ENCODE peak calls at places on chromosome 3, in six cellular contexts. V is lower lobe of right lung, Y is spleen, P is HFF-Myc, T is body of pancreas, N is tibial artery. E is an unnamed sample.
A peak's percentile ranks its signal among the peaks of the same experiment; 100 is the strongest.

GRCh38 chr3:48960841-48961413 is 29.1 kb upstream of the P4HTM start:
- DNase-seq in V (no peak), P (no peak), T (no peak), N (no peak), Y (no peak), E (no peak)

GRCh38 chr3:117059054-117059989 is 349.7 kb downstream of the TUSC7 start:
- DNase-seq in V (no peak), Y (no peak), T (no peak), P (no peak), N (no peak), E (no peak)

GRCh38 chr3:48142316-48142870 is 45.8 kb downstream of the CDC25A start:
- DNase-seq in V (no peak), T (peak; percentile 57), Y (no peak), P (no peak), N (no peak), E (no peak)

GRCh38 chr3:9932843-9933560 is 632 bp upstream of the CRELD1 start:
- DNase-seq in P (no peak), V (peak; percentile 91), T (peak; percentile 85), Y (peak; percentile 98), N (peak; percentile 81), E (peak; percentile 93)

GRCh38 chr3:149902498-149903139 is 68.1 kb downstream of the PFN2 start:
- DNase-seq in N (no peak), T (no peak), V (no peak), Y (no peak), P (no peak), E (no peak)

GRCh38 chr3:111227216-111227615 is 155.6 kb downstream of the NECTIN3 start:
- DNase-seq in V (no peak), Y (no peak), T (no peak), P (no peak), N (no peak), E (no peak)

GRCh38 chr3:150759947-150760346 is 3.0 kb downstream of the SIAH2 start:
- DNase-seq in Y (no peak), V (no peak), N (no peak), P (no peak), T (no peak), E (no peak)

GRCh38 chr3:55200916-55201315 is 273.1 kb upstream of the LRTM1 start:
- DNase-seq in T (no peak), Y (no peak), P (no peak), N (no peak), V (no peak), E (no peak)

GRCh38 chr3:120350431-120350941 is 1.3 kb upstream of the LRRC58 start:
- DNase-seq in N (peak; percentile 31), Y (peak; percentile 72), P (peak; percentile 35), V (peak; percentile 45), T (peak; percentile 17), E (no peak)

GRCh38 chr3:127747751-127748521 is 74.4 kb downstream of the MGLL start:
- DNase-seq in P (peak; percentile 42), T (peak; percentile 95), V (peak; percentile 79), N (peak; percentile 95), Y (peak; percentile 53), E (no peak)

GRCh38 chr3:108183178-108183577 is 39.0 kb downstream of the IFT57 start:
- DNase-seq in T (no peak), V (no peak), P (no peak), N (no peak), Y (no peak), E (no peak)

GRCh38 chr3:36486009-36486408 is 105.7 kb downstream of the STAC start:
- DNase-seq in Y (no peak), T (no peak), N (no peak), P (no peak), V (no peak), E (no peak)

GRCh38 chr3:15096026-15096425 is 2.9 kb downstream of the RBSN start:
- DNase-seq in T (no peak), Y (no peak), N (no peak), P (no peak), V (no peak), E (no peak)

GRCh38 chr3:129603561-129603942 is 2.9 kb downstream of the PLXND1 start:
- DNase-seq in Y (no peak), P (no peak), N (no peak), T (no peak), V (no peak), E (no peak)

GRCh38 chr3:185737740-185738680 is 86.8 kb downstream of the IGF2BP2 start:
- DNase-seq in V (no peak), P (no peak), Y (no peak), T (no peak), N (no peak), E (no peak)

GRCh38 chr3:94946683-94947082 is 883.8 kb downstream of the NSUN3 start:
- DNase-seq in N (no peak), V (no peak), P (no peak), Y (no peak), T (no peak), E (no peak)

GRCh38 chr3:43378066-43378935 is 92.0 kb downstream of the SNRK start:
- DNase-seq in P (no peak), Y (peak; percentile 82), T (peak; percentile 75), V (no peak), N (no peak), E (peak; percentile 36)

GRCh38 chr3:49476563-49476962 is 6.5 kb downstream of the DAG1 start:
- DNase-seq in P (no peak), T (no peak), N (no peak), V (no peak), Y (no peak), E (no peak)

GRCh38 chr3:115861166-115861733 is 237.9 kb downstream of the GAP43 start:
- DNase-seq in P (no peak), N (no peak), T (no peak), Y (no peak), V (no peak), E (no peak)

GRCh38 chr3:34000301-34000700 is 201.9 kb downstream of the PDCD6IP start:
- DNase-seq in P (no peak), N (no peak), V (no peak), Y (no peak), T (no peak), E (no peak)

DNA sequence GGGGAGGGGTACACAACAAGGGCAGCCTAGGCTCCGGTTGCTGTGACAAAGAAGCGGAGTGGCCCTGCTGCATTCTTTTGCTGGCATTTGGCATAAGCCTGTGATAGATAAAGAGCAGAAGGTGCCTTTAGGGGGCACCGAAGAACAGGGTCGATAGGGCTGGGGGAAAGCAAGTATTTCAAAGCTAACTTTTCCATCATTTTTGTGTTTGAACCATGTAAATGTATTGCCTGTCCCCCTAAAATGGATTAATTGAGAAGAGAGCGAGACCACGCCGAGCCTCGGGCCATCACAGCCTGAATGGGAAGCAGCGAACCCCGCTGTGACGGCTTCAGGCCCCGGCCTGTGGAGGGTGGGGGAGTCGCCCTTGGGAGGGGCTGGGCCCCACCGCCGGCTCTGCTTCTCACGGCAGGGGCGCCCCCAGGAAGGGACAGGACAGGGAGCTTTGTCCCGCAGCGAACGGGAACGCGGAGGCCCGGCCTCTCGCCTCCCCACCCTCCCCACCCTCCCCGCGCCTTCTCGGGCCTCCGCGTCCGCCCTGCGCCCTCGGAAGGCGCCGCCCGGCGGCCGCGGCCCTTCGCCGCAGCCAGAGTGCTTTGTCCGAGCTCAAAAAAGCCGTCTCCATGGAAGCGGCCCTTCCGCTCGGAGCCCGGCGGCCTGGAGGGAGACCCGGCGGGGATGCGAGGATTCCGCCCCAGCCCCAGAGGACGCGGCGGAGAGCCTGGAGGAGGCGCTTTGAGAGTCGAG is 32.4 kb upstream of the ALDH1L1 start:
- DNase-seq in V (peak; percentile 54), N (no peak), T (peak; percentile 59), Y (peak; percentile 73), P (no peak), E (no peak)
- TF ChIP-seq CTCF in V (peak; percentile 39), N (peak; percentile 64), T (peak; percentile 70), Y (no peak), P (peak; percentile 23), E (peak; percentile 56)

DNA sequence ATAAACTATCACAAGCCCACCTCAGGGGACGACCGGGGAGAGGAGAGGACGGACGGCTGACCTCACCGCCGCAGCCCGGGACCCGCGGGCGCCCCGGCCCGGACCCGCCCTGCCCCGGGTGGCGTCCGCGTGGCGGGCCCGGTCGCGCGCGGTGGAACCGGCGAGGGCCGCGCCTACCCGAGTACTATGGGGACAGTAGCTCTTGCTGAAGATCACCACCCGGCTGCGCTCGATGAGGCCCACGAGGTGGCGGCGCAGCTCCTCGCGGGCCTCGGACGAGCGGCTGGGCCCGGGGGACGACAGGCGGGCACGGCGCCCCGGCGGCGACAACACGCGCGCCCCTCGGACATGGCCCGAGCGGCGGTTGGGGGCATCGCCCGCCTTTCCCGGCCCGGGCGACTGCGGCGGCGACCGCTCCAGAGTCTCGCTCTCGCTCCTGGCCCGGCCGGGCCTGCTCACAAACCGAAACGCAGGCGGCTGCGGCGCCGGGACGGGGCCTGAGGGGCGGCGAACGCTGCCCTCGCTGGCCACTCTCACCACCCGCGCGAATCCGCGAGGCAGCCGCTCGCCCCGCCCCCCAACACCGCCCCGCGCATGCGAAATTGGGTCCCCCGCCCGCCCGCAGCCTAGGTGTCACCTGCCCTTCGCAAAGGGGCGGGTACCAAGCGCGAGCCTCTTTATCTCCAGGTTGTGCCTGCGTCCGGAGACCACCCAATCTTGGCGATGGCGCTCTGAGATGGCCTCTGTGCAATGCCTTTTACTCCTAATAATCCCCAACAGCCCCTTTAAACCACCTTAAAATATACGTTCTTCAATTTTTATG is at the start of gene TXNRD3:
- DNase-seq in Y (peak; percentile 91), T (peak; percentile 89), N (peak; percentile 71), P (no peak), V (peak; percentile 89), E (peak; percentile 91)
- TF ChIP-seq CTCF in Y (peak; percentile 9), T (peak; percentile 11), N (no peak), P (no peak), V (peak; percentile 11), E (peak; percentile 38)

DNA sequence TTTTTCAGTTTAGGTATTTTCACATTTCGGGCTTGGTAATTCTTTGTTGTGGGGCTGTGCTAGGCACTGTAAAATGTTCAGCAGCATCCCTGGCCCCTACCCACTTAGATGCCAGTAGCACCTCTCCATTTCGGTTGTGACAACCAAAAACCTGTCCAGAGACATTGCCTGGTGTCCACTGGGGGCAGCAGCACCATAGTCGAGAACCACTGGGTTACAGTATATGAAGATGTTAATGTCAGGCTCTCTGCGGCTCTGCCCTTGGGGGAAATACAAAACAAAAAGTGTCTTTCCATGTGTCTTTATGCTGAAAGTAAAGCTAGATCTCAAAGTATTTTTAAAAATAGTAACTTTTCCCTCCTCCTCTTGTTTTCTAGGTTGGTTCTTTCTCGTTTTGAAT is 177.2 kb downstream of the ITPR1 start:
- DNase-seq in N (no peak), V (no peak), T (no peak), P (no peak), Y (no peak), E (no peak)
- TF ChIP-seq CTCF in N (no peak), V (no peak), T (no peak), P (peak; percentile 49), Y (no peak), E (peak; percentile 45)

DNA sequence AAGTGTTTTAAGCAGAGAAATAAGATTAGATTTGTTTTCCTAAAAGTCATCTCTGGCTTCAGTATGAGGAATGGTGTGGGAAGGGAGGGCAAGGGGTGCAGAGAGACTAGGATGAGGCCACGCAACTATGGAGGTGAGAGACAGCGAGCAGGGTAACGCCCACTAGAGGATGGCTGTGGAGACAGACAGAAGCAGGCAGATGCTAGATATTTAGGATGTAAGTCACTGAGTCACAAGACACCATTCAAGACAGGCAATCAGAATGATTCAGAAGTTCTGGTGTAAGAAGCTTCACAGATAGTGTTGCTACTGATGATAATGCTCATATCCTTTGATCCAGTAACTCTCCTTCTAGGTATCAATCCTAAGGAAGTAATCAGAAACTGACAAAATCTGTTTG is 19.1 kb downstream of the HSPBAP1 start:
- DNase-seq in T (no peak), Y (no peak), V (no peak), N (no peak), P (no peak), E (no peak)
- TF ChIP-seq CTCF in T (no peak), Y (no peak), V (no peak), N (no peak), P (no peak), E (no peak)